ENCODE peak calls at places on chromosome 18, in nine cellular contexts. C is adrenal gland, O is H1, L is suprapubic skin, D is A549, H is breast epithelium, M is lower leg skin, S is body of pancreas, W is HCT116. R is an unnamed sample.

GRCh38 chr18:46756559-46757201 is at the start of gene ST8SIA5:
- DNase-seq in C (peak; percentile 66), O (peak; percentile 88), L (peak; percentile 59), D (no peak), H (no peak), M (no peak), S (no peak), W (no peak), R (peak; percentile 12)

GRCh38 chr18:31101148-31102019 is 837 bp downstream of the DSC2 start:
- DNase-seq in C (peak; percentile 61), O (peak; percentile 87), L (peak; percentile 83), D (peak; percentile 10), H (peak; percentile 44), M (peak; percentile 91), S (peak; percentile 92), W (no peak), R (peak; percentile 80)

GRCh38 chr18:45060102-45060501 is 379.4 kb downstream of the SETBP1 start:
- DNase-seq in C (no peak), O (no peak), L (no peak), D (no peak), H (no peak), M (no peak), S (no peak), W (no peak), R (no peak)

GRCh38 chr18:55106466-55106865 is 147.2 kb upstream of the CCDC68 start:
- DNase-seq in C (no peak), O (no peak), L (no peak), D (no peak), H (no peak), M (no peak), S (no peak), W (no peak), R (no peak)

GRCh38 chr18:22320155-22320554 is 97.6 kb downstream of the CTAGE1 start:
- DNase-seq in C (no peak), O (no peak), L (no peak), D (no peak), H (no peak), M (no peak), S (no peak), W (no peak), R (no peak)

GRCh38 chr18:56148373-56148772 is 490.0 kb downstream of the TXNL1 start:
- DNase-seq in C (no peak), O (no peak), L (no peak), D (no peak), H (no peak), M (no peak), S (no peak), W (no peak), R (no peak)

GRCh38 chr18:26621161-26622026 is 73.0 kb upstream of the KCTD1 start:
- DNase-seq in C (peak; percentile 63), O (peak; percentile 84), L (no peak), D (peak; percentile 21), H (no peak), M (no peak), S (peak; percentile 39), W (peak; percentile 23), R (peak; percentile 65)

GRCh38 chr18:67483237-67483636 is 33.3 kb downstream of the DSEL start:
- DNase-seq in C (no peak), O (no peak), L (no peak), D (no peak), H (no peak), M (no peak), S (no peak), W (no peak), R (peak; percentile 64)

GRCh38 chr18:26943906-26944305 is 78.4 kb upstream of the AQP4 start:
- DNase-seq in C (no peak), O (no peak), L (no peak), D (no peak), H (no peak), M (no peak), S (no peak), W (no peak), R (no peak)

GRCh38 chr18:45166341-45167108 is 448.8 kb upstream of the SLC14A2 start:
- DNase-seq in C (no peak), O (no peak), L (no peak), D (peak; percentile 5), H (no peak), M (no peak), S (no peak), W (no peak), R (peak; percentile 5)

GRCh38 chr18:3703732-3704176 is 253.8 kb downstream of the TGIF1 start:
- DNase-seq in C (peak; percentile 77), O (peak; percentile 65), L (no peak), D (peak; percentile 51), H (peak; percentile 50), M (no peak), S (peak; percentile 68), W (peak; percentile 48), R (peak; percentile 68)

GRCh38 chr18:9648431-9649163 is 34.2 kb upstream of the PPP4R1 start:
- DNase-seq in C (no peak), O (no peak), L (no peak), D (no peak), H (no peak), M (no peak), S (no peak), W (no peak), R (no peak)

GRCh38 chr18:46571756-46572155 is 85.3 kb downstream of the LOXHD1 start:
- DNase-seq in C (no peak), O (no peak), L (no peak), D (no peak), H (no peak), M (peak; percentile 50), S (no peak), W (no peak), R (no peak)

GRCh38 chr18:42228581-42228980 is 273.5 kb downstream of the PIK3C3 start:
- DNase-seq in C (no peak), O (no peak), L (no peak), D (no peak), H (no peak), M (no peak), S (no peak), W (no peak), R (no peak)

GRCh38 chr18:56702946-56703345 is 51.8 kb downstream of the WDR7 start:
- DNase-seq in C (peak; percentile 45), O (no peak), L (no peak), D (peak; percentile 3), H (no peak), M (no peak), S (peak; percentile 39), W (peak; percentile 58), R (no peak)

GRCh38 chr18:22223263-22223960 is 54.0 kb downstream of the GATA6 start:
- DNase-seq in C (peak; percentile 98), O (no peak), L (peak; percentile 84), D (peak; percentile 71), H (peak; percentile 93), M (peak; percentile 92), S (peak; percentile 60), W (peak; percentile 69), R (peak; percentile 99)

GRCh38 chr18:33751613-33752221 is 173.7 kb downstream of the ASXL3 start:
- DNase-seq in C (no peak), O (no peak), L (no peak), D (no peak), H (no peak), M (no peak), S (no peak), W (no peak), R (no peak)

DNA sequence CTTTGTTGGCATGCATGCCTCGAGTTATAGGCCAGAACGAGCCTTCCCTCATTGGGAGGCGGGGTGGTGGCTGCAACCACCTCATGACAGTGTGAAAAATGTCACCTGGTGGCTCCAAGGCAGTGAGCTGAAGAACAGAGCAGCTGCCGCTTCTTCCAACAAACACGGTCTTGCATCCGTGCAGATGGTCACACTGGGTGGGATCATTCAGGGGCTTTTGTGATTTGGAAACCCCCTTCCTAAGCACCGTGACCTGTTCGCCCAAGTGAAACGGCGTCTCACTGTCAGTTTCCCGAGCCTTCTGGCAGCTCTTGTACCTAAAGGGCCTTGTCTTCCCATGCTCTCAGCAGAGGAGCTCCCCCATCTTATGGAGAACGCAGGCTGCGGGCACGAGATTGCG is 159.7 kb downstream of the NAPG start:
- DNase-seq in C (no peak), O (no peak), L (no peak), D (no peak), H (no peak), M (peak; percentile 36), S (no peak), W (no peak), R (no peak)
- TF ChIP-seq POLR2A in C (no peak), O (no peak), L (no peak), D (no peak), H (no peak), M (no peak), S (no peak), W (no peak), R (no peak)

DNA sequence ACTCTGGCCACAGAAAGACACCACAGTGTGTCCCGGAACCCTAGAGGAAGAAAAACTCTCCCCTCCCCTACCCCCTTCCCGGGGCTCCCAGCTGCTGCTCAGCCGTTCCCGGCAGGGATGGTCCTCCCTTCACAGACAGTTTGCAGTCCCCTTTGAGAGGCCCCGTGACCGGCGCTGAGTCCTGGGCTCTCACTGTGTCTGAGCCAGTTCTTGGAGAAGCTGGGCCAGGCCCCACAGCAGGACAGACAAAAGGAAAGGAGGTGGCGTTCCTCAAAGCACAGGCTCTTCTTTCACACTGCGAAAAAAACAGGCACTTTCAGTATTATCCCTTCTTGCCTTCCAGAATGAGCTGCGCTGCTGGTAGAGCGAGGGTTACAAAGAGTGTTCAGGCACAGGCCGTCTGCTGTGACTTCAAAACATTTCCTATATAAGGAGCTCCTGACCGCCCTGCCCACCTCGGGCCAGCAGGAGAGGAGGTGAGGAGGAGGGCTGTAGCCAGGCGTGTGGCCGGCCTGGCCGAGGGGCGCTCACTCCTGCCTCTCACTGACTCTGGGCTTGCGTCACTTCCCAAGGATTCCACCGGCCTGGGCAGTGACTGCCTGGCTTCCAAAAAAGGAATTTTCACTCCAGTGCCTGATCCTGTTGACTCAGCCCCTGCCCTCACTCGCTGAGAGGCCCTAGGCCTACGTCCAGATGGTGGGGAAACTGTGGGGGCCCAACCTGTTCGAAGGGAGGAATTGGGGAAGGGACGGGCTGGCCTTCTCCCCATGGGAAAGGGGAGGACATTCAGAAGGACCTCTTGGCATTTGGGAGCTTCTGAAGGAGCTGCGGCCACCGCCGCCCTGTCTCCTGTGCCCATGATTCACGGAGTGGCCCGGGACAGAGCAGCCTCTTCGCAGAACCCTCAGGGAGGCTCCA is 24.9 kb downstream of the CIDEA start:
- DNase-seq in C (peak; percentile 52), O (peak; percentile 78), L (peak; percentile 91), D (no peak), H (peak; percentile 93), M (peak; percentile 95), S (peak; percentile 44), W (no peak), R (peak; percentile 89)
- TF ChIP-seq POLR2A in C (peak; percentile 49), O (no peak), L (no peak), D (no peak), H (peak; percentile 29), M (no peak), S (peak; percentile 19), W (no peak), R (peak; percentile 97)

GRCh38 chr18:48631851-48632250 is 93.0 kb downstream of the CTIF start:
- DNase-seq in C (no peak), O (no peak), L (no peak), D (no peak), H (no peak), M (no peak), S (no peak), W (no peak), R (no peak)
- TF ChIP-seq POLR2A in C (no peak), O (no peak), L (no peak), D (no peak), H (no peak), M (no peak), S (no peak), W (no peak), R (no peak)

DNA sequence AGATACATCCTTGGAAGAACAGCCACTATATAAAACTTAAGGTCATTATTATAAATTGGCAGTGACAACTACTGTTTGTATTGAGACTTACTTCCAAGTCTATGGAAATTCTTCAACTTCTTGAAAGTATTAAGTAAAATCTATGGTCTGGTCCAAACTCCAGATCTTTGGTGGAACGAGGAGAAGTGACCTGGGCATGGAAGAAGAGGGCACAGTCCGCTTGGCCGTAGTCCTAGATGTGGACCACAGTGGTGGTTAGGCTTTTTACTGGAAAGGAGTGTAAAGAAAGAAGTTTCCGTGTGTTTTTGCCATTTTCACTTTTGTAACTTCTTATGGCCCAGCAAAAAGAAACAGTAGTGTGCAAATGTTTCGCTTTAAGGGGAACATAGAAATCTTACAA is 9.8 kb downstream of the RAB12 start:
- DNase-seq in C (no peak), O (peak; percentile 32), L (no peak), D (no peak), H (no peak), M (no peak), S (no peak), W (no peak), R (no peak)
- TF ChIP-seq POLR2A in C (no peak), O (no peak), L (no peak), D (no peak), H (no peak), M (no peak), S (no peak), W (no peak), R (no peak)